ENCODE peak calls at places on chromosomes 16 and 17, in ten cellular contexts. Y is ovary; H is H7; M is T-helper 9 cell; V is CD4-positive, CD25-positive, alpha-beta regulatory T cell; T is GM18507; R is lung; A is cerebellar cortex; C is uterus; Z is left cardiac atrium. K is an unnamed sample.

GRCh38 chr16:84044108-84044488 is 1.5 kb upstream of the SLC38A8 start:
- DNase-seq in Y (no peak), H (peak), M (no peak), V (no peak), T (no peak), R (no peak), A (peak), C (no peak), Z (no peak), K (no peak)

GRCh38 chr17:3695129-3695722 is 729 bp downstream of the P2RX5 start:
- DNase-seq in Y (no peak), H (no peak), M (no peak), V (no peak), T (no peak), R (no peak), A (no peak), C (no peak), Z (peak), K (peak)

GRCh38 chr17:75808905-75809621 is 24.5 kb downstream of the UNK start:
- DNase-seq in Y (peak), H (peak), M (no peak), V (no peak), T (no peak), R (no peak), A (peak), C (peak), Z (peak), K (peak)

GRCh38 chr17:57726213-57726612 is 18.9 kb downstream of the CCDC182 start:
- DNase-seq in Y (no peak), H (no peak), M (no peak), V (no peak), T (no peak), R (no peak), A (no peak), C (no peak), Z (no peak), K (no peak)

GRCh38 chr16:11914759-11915643 is 755 bp downstream of the GSPT1 start:
- DNase-seq in Y (peak), H (peak), M (peak), V (peak), T (no peak), R (peak), A (peak), C (peak), Z (peak), K (peak)

GRCh38 chr17:31499771-31500554 is 108.5 kb downstream of the RAB11FIP4 start:
- DNase-seq in Y (no peak), H (peak), M (no peak), V (no peak), T (no peak), R (no peak), A (peak), C (no peak), Z (no peak), K (peak)

GRCh38 chr16:66890796-66891195 is 10.5 kb downstream of the PDP2 start:
- DNase-seq in Y (no peak), H (no peak), M (no peak), V (no peak), T (no peak), R (no peak), A (no peak), C (no peak), Z (peak), K (no peak)

GRCh38 chr17:60926466-60927183 is 249.0 kb downstream of the BCAS3 start:
- DNase-seq in Y (no peak), H (no peak), M (no peak), V (no peak), T (no peak), R (no peak), A (no peak), C (no peak), Z (no peak), K (no peak)

GRCh38 chr17:74085434-74085833 is 118.0 kb upstream of the RPL38 start:
- DNase-seq in Y (no peak), H (peak), M (no peak), V (no peak), T (no peak), R (no peak), A (no peak), C (no peak), Z (no peak), K (no peak)